ENCODE peak calls at places on chromosomes 12 and 14, in four cellular contexts. One of them, this sample, is unnamed.

GRCh38 chr12:108914031-108914630 is 34.2 kb downstream of the DAO start:
- DNase-seq in Peyer's patch: no peak
- DNase-seq in tibial artery: no peak
- DNase-seq in OCI-LY7: no peak
- DNase-seq in this sample: no peak

GRCh38 chr12:98635657-98636323 is 8.8 kb downstream of the IKBIP start:
- DNase-seq in Peyer's patch: no peak
- DNase-seq in OCI-LY7: peak
- DNase-seq in tibial artery: no peak
- DNase-seq in this sample: no peak

GRCh38 chr12:115227137-115227615 is 543.2 kb upstream of the TBX3 start:
- DNase-seq in Peyer's patch: no peak
- DNase-seq in OCI-LY7: no peak
- DNase-seq in tibial artery: no peak
- DNase-seq in this sample: peak

GRCh38 chr14:77882098-77882497 is 82.2 kb downstream of the ADCK1 start:
- DNase-seq in tibial artery: no peak
- DNase-seq in OCI-LY7: no peak
- DNase-seq in Peyer's patch: no peak
- DNase-seq in this sample: no peak

GRCh38 chr12:111574797-111575443 is 24.2 kb downstream of the ATXN2 start:
- DNase-seq in Peyer's patch: no peak
- DNase-seq in OCI-LY7: no peak
- DNase-seq in tibial artery: no peak
- DNase-seq in this sample: no peak

GRCh38 chr14:67514650-67515385 is 18.3 kb upstream of the PLEKHH1 start:
- DNase-seq in tibial artery: peak
- DNase-seq in Peyer's patch: peak
- DNase-seq in OCI-LY7: peak
- DNase-seq in this sample: no peak

GRCh38 chr14:98923596-98923995 is 348.4 kb downstream of the BCL11B start:
- DNase-seq in Peyer's patch: no peak
- DNase-seq in OCI-LY7: no peak
- DNase-seq in tibial artery: no peak
- DNase-seq in this sample: no peak

GRCh38 chr14:55957950-55958349 is 160.3 kb upstream of the PELI2 start:
- DNase-seq in tibial artery: no peak
- DNase-seq in Peyer's patch: no peak
- DNase-seq in OCI-LY7: no peak
- DNase-seq in this sample: no peak

GRCh38 chr12:65721541-65722190 is 102.6 kb upstream of the HMGA2 start:
- DNase-seq in tibial artery: no peak
- DNase-seq in Peyer's patch: no peak
- DNase-seq in OCI-LY7: no peak
- DNase-seq in this sample: no peak

GRCh38 chr12:12715459-12716150 is 1.6 kb upstream of the CDKN1B start:
- DNase-seq in Peyer's patch: no peak
- DNase-seq in tibial artery: no peak
- DNase-seq in OCI-LY7: peak
- DNase-seq in this sample: peak

GRCh38 chr14:68675233-68675577 is 117.7 kb downstream of the ZFP36L1 start:
- DNase-seq in OCI-LY7: no peak
- DNase-seq in Peyer's patch: no peak
- DNase-seq in tibial artery: peak
- DNase-seq in this sample: peak

GRCh38 chr12:98745578-98746391 is 100.7 kb downstream of the APAF1 start:
- DNase-seq in OCI-LY7: no peak
- DNase-seq in tibial artery: no peak
- DNase-seq in Peyer's patch: no peak
- DNase-seq in this sample: no peak

GRCh38 chr14:26730929-26731618 is 133.2 kb upstream of the NOVA1 start:
- DNase-seq in Peyer's patch: no peak
- DNase-seq in tibial artery: no peak
- DNase-seq in OCI-LY7: peak
- DNase-seq in this sample: no peak

GRCh38 chr12:51692016-51692415 is 101.0 kb downstream of the SCN8A start:
- DNase-seq in Peyer's patch: no peak
- DNase-seq in OCI-LY7: no peak
- DNase-seq in tibial artery: no peak
- DNase-seq in this sample: no peak

GRCh38 chr14:71499018-71499417 is 433.2 kb upstream of the RGS6 start:
- DNase-seq in OCI-LY7: no peak
- DNase-seq in tibial artery: no peak
- DNase-seq in Peyer's patch: no peak
- DNase-seq in this sample: no peak

GRCh38 chr12:92288533-92288932 is 142.9 kb upstream of the BTG1 start:
- DNase-seq in tibial artery: no peak
- DNase-seq in Peyer's patch: no peak
- DNase-seq in OCI-LY7: no peak
- DNase-seq in this sample: no peak

GRCh38 chr14:104724407-104724980 is 465 bp downstream of the ADSS1 start:
- DNase-seq in OCI-LY7: no peak
- DNase-seq in tibial artery: peak
- DNase-seq in Peyer's patch: peak
- DNase-seq in this sample: no peak

GRCh38 chr12:58877243-58877743 is 43.0 kb downstream of the LRIG3 start:
- DNase-seq in OCI-LY7: no peak
- DNase-seq in tibial artery: no peak
- DNase-seq in Peyer's patch: no peak
- DNase-seq in this sample: peak

GRCh38 chr14:67411820-67412421 is at the start of gene PLEK2:
- DNase-seq in tibial artery: no peak
- DNase-seq in OCI-LY7: no peak
- DNase-seq in Peyer's patch: peak
- DNase-seq in this sample: peak

GRCh38 chr14:91891721-91892220 is 24.4 kb upstream of the TC2N start:
- DNase-seq in tibial artery: no peak
- DNase-seq in Peyer's patch: no peak
- DNase-seq in OCI-LY7: no peak
- DNase-seq in this sample: no peak

GRCh38 chr14:73746540-73747385 is 32.6 kb upstream of the PNMA1 start:
- DNase-seq in Peyer's patch: peak
- DNase-seq in OCI-LY7: peak
- DNase-seq in tibial artery: no peak
- DNase-seq in this sample: no peak

GRCh38 chr14:67416810-67417209 is 4.8 kb upstream of the PLEK2 start:
- DNase-seq in Peyer's patch: no peak
- DNase-seq in tibial artery: no peak
- DNase-seq in OCI-LY7: peak
- DNase-seq in this sample: no peak

GRCh38 chr12:27780612-27781408 is 774 bp upstream of the MANSC4 start:
- DNase-seq in tibial artery: peak
- DNase-seq in Peyer's patch: no peak
- DNase-seq in OCI-LY7: peak
- DNase-seq in this sample: peak

GRCh38 chr12:123041042-123041531 is 60.6 kb downstream of the ARL6IP4 start:
- DNase-seq in tibial artery: no peak
- DNase-seq in Peyer's patch: peak
- DNase-seq in OCI-LY7: peak
- DNase-seq in this sample: no peak

GRCh38 chr12:116346222-116346621 is 68.7 kb upstream of the MED13L start:
- DNase-seq in OCI-LY7: no peak
- DNase-seq in tibial artery: no peak
- DNase-seq in Peyer's patch: no peak
- DNase-seq in this sample: no peak

GRCh38 chr12:15227004-15227679 is 5.9 kb upstream of the RERG start:
- DNase-seq in Peyer's patch: no peak
- DNase-seq in OCI-LY7: peak
- DNase-seq in tibial artery: no peak
- DNase-seq in this sample: no peak

GRCh38 chr12:103249614-103250013 is 246.2 kb downstream of the C12orf42 start:
- DNase-seq in OCI-LY7: no peak
- DNase-seq in tibial artery: no peak
- DNase-seq in Peyer's patch: no peak
- DNase-seq in this sample: no peak

GRCh38 chr12:116726749-116727148 is 11.1 kb downstream of the SPRING1 start:
- DNase-seq in OCI-LY7: no peak
- DNase-seq in tibial artery: no peak
- DNase-seq in Peyer's patch: no peak
- DNase-seq in this sample: no peak

GRCh38 chr12:29148958-29149690 is at the start of gene FAR2:
- DNase-seq in OCI-LY7: no peak
- DNase-seq in tibial artery: peak
- DNase-seq in Peyer's patch: peak
- DNase-seq in this sample: peak

GRCh38 chr14:65335548-65335947 is 77.0 kb upstream of the FUT8 start:
- DNase-seq in OCI-LY7: no peak
- DNase-seq in tibial artery: no peak
- DNase-seq in Peyer's patch: no peak
- DNase-seq in this sample: no peak

DNA sequence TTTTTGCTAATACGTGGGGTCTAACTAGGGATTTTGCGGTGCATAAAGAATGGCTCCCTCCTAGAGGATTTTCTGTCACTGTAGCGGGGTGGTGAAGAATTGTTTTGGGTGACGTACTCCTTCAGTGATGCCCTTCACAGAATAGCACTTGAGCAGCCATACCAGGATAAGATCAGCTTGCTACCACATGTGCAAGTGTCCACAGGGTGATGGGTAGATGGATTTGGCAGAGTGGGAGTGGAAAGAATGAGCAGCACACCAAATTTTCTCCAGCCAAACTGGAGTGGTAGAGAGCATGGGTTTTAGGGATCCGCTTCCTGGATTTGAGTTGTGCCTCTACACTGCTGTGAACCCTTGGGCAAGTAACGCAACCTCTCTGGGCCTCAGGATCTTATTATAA is 2.3 kb downstream of the TCP11L2 start:
- DNase-seq in Peyer's patch: no peak
- DNase-seq in tibial artery: no peak
- DNase-seq in OCI-LY7: no peak
- DNase-seq in this sample: no peak
- H3K4me3 ChIP-seq in Peyer's patch: peak
- H3K4me3 ChIP-seq in tibial artery: no peak
- H3K4me3 ChIP-seq in OCI-LY7: no peak
- H3K4me3 ChIP-seq in this sample: no peak

GRCh38 chr14:101719045-101719645 is 42.4 kb upstream of the PPP2R5C start:
- DNase-seq in Peyer's patch: no peak
- DNase-seq in tibial artery: no peak
- DNase-seq in OCI-LY7: no peak
- DNase-seq in this sample: no peak
- H3K27ac ChIP-seq in Peyer's patch: no peak
- H3K27ac ChIP-seq in tibial artery: no peak
- H3K27ac ChIP-seq in OCI-LY7: no peak
- H3K27ac ChIP-seq in this sample: no peak

GRCh38 chr14:24313912-24314311 is 2.6 kb downstream of the LTB4R start:
- DNase-seq in Peyer's patch: no peak
- DNase-seq in tibial artery: no peak
- DNase-seq in OCI-LY7: no peak
- DNase-seq in this sample: no peak
- H3K4me3 ChIP-seq in Peyer's patch: no peak
- H3K4me3 ChIP-seq in tibial artery: no peak
- H3K4me3 ChIP-seq in OCI-LY7: no peak
- H3K4me3 ChIP-seq in this sample: no peak

GRCh38 chr14:69999246-69999645 is 120.0 kb downstream of the SMOC1 start:
- DNase-seq in Peyer's patch: no peak
- DNase-seq in tibial artery: no peak
- DNase-seq in OCI-LY7: no peak
- DNase-seq in this sample: peak
- H3K27ac ChIP-seq in Peyer's patch: no peak
- H3K27ac ChIP-seq in tibial artery: no peak
- H3K27ac ChIP-seq in OCI-LY7: no peak
- H3K27ac ChIP-seq in this sample: peak

DNA sequence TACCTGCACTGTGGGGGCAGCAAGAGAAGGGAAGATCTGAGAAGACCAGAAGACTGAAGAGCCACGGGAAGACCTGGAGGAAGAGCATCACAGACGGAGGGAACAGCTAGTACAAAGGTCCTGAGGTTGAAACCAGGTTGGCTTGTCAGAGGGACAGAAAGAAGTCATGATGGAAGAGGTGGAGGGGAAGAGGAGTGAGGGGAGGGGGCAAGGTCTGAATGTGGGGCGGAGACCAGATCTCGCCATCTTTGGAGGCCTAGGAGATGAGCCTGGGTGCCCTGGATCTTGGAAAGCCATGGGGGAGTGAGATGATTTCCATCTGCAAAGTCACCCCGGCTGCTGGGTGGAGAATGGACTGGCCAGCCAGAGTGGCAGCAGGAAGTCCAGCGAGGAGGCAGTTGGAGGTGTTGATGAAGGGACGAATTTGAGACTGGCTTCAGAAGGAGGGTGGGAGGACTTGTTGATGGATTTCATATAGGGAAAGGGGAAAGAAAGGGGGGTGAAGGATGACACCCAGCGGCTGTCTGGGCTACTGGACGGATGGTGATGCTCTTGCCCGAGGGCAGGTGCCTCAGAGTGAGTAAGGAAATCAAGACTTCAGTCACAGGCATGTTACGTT is 14.6 kb upstream of the UBC start:
- DNase-seq in Peyer's patch: no peak
- DNase-seq in OCI-LY7: no peak
- DNase-seq in tibial artery: no peak
- DNase-seq in this sample: no peak
- H3K4me3 ChIP-seq in Peyer's patch: no peak
- H3K4me3 ChIP-seq in OCI-LY7: no peak
- H3K4me3 ChIP-seq in tibial artery: no peak
- H3K4me3 ChIP-seq in this sample: no peak

DNA sequence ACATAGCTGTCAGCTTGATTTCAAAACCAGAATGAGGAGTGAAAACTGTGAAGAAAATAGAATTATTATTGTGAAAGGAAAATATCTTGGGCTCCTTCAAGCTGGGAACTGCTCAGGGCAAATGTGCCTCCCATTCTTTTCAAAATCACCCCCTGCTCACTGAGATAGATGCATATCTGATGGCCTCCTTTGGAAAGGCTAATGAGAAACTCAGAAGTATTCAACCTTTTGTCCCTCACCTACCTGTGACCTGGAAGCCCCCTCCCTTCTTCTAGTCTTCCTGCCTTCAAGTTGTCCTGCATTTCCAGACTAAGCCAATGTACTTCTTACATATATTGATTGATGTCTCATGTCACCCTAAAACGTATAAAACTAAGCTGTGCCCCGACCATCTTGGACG is 81.1 kb upstream of the C14orf132 start:
- DNase-seq in tibial artery: no peak
- DNase-seq in OCI-LY7: no peak
- DNase-seq in Peyer's patch: no peak
- DNase-seq in this sample: no peak
- H3K27ac ChIP-seq in tibial artery: no peak
- H3K27ac ChIP-seq in OCI-LY7: no peak
- H3K27ac ChIP-seq in Peyer's patch: no peak
- H3K27ac ChIP-seq in this sample: no peak